ENCODE peak calls at places on chromosomes 7 and 10, in nine cellular contexts. One of them, this sample, is unnamed.

GRCh38 chr10:24350111-24350921 is 141.4 kb downstream of the KIAA1217 start:
- DNase-seq in fibroblast of lung: peak; percentile 92
- DNase-seq in hepatocyte: no peak
- DNase-seq in HepG2: no peak
- DNase-seq in MM.1S: no peak
- DNase-seq in neural progenitor cell: no peak
- DNase-seq in GM23248: no peak
- DNase-seq in DND-41: peak; percentile 24
- DNase-seq in keratinocyte: no peak
- DNase-seq in this sample: no peak

GRCh38 chr10:126373982-126374381 is 14.3 kb downstream of the ADAM12 start:
- DNase-seq in HepG2: no peak
- DNase-seq in MM.1S: no peak
- DNase-seq in neural progenitor cell: no peak
- DNase-seq in GM23248: peak; percentile 53
- DNase-seq in DND-41: no peak
- DNase-seq in fibroblast of lung: peak; percentile 59
- DNase-seq in keratinocyte: no peak
- DNase-seq in hepatocyte: no peak
- DNase-seq in this sample: no peak

GRCh38 chr10:99548041-99548530 is 15.3 kb downstream of the NKX2-3 start:
- DNase-seq in hepatocyte: no peak
- DNase-seq in neural progenitor cell: peak; percentile 36
- DNase-seq in HepG2: peak; percentile 32
- DNase-seq in fibroblast of lung: peak; percentile 32
- DNase-seq in DND-41: no peak
- DNase-seq in keratinocyte: no peak
- DNase-seq in MM.1S: peak; percentile 32
- DNase-seq in GM23248: peak; percentile 50
- DNase-seq in this sample: peak; percentile 76

GRCh38 chr7:151311294-151311864 is 30.2 kb upstream of the NUB1 start:
- DNase-seq in DND-41: peak; percentile 55
- DNase-seq in hepatocyte: no peak
- DNase-seq in HepG2: peak; percentile 45
- DNase-seq in keratinocyte: no peak
- DNase-seq in fibroblast of lung: no peak
- DNase-seq in MM.1S: peak; percentile 68
- DNase-seq in neural progenitor cell: peak; percentile 20
- DNase-seq in GM23248: peak; percentile 24
- DNase-seq in this sample: peak; percentile 81

GRCh38 chr10:91317541-91317940 is 92.6 kb upstream of the HECTD2 start:
- DNase-seq in HepG2: no peak
- DNase-seq in MM.1S: no peak
- DNase-seq in neural progenitor cell: no peak
- DNase-seq in hepatocyte: no peak
- DNase-seq in fibroblast of lung: no peak
- DNase-seq in DND-41: no peak
- DNase-seq in keratinocyte: no peak
- DNase-seq in GM23248: no peak
- DNase-seq in this sample: no peak

GRCh38 chr10:3043512-3044368 is 23.6 kb upstream of the PFKP start:
- DNase-seq in keratinocyte: no peak
- DNase-seq in hepatocyte: peak; percentile 83
- DNase-seq in DND-41: peak; percentile 72
- DNase-seq in GM23248: peak; percentile 84
- DNase-seq in MM.1S: peak; percentile 22
- DNase-seq in fibroblast of lung: peak; percentile 73
- DNase-seq in neural progenitor cell: peak; percentile 89
- DNase-seq in HepG2: peak; percentile 69
- DNase-seq in this sample: peak; percentile 93

GRCh38 chr10:7956508-7956907 is 98.0 kb upstream of the GATA3 start:
- DNase-seq in DND-41: no peak
- DNase-seq in GM23248: peak; percentile 84
- DNase-seq in hepatocyte: no peak
- DNase-seq in fibroblast of lung: peak; percentile 84
- DNase-seq in keratinocyte: no peak
- DNase-seq in HepG2: no peak
- DNase-seq in MM.1S: peak; percentile 53
- DNase-seq in neural progenitor cell: no peak
- DNase-seq in this sample: peak; percentile 87

GRCh38 chr7:47290867-47291266 is 291.0 kb downstream of the TNS3 start:
- DNase-seq in hepatocyte: no peak
- DNase-seq in MM.1S: no peak
- DNase-seq in keratinocyte: no peak
- DNase-seq in DND-41: no peak
- DNase-seq in neural progenitor cell: no peak
- DNase-seq in fibroblast of lung: no peak
- DNase-seq in GM23248: no peak
- DNase-seq in HepG2: no peak
- DNase-seq in this sample: no peak

GRCh38 chr7:2723138-2723850 is 35.3 kb downstream of the AMZ1 start:
- DNase-seq in fibroblast of lung: no peak
- DNase-seq in HepG2: no peak
- DNase-seq in GM23248: no peak
- DNase-seq in keratinocyte: no peak
- DNase-seq in DND-41: no peak
- DNase-seq in hepatocyte: no peak
- DNase-seq in MM.1S: no peak
- DNase-seq in neural progenitor cell: no peak
- DNase-seq in this sample: peak; percentile 29

GRCh38 chr10:129959544-129960492 is 4.3 kb downstream of the EBF3 start:
- DNase-seq in hepatocyte: no peak
- DNase-seq in MM.1S: no peak
- DNase-seq in HepG2: no peak
- DNase-seq in fibroblast of lung: no peak
- DNase-seq in neural progenitor cell: peak; percentile 65
- DNase-seq in DND-41: no peak
- DNase-seq in GM23248: no peak
- DNase-seq in keratinocyte: no peak
- DNase-seq in this sample: no peak

GRCh38 chr10:114967071-114967470 is 29.1 kb downstream of the TRUB1 start:
- DNase-seq in DND-41: no peak
- DNase-seq in keratinocyte: no peak
- DNase-seq in MM.1S: no peak
- DNase-seq in hepatocyte: no peak
- DNase-seq in HepG2: peak; percentile 7
- DNase-seq in neural progenitor cell: no peak
- DNase-seq in GM23248: no peak
- DNase-seq in fibroblast of lung: peak; percentile 23
- DNase-seq in this sample: no peak

GRCh38 chr10:26622891-26623290 is 74.6 kb upstream of the PDSS1 start:
- DNase-seq in DND-41: no peak
- DNase-seq in hepatocyte: no peak
- DNase-seq in MM.1S: no peak
- DNase-seq in keratinocyte: no peak
- DNase-seq in fibroblast of lung: no peak
- DNase-seq in GM23248: no peak
- DNase-seq in HepG2: no peak
- DNase-seq in neural progenitor cell: no peak
- DNase-seq in this sample: no peak
- H2AFZ ChIP-seq in DND-41: no peak overlapping the region
- H2AFZ ChIP-seq in hepatocyte: peak overlapping the region; percentile 64
- H2AFZ ChIP-seq in MM.1S: no peak overlapping the region
- H2AFZ ChIP-seq in keratinocyte: no peak overlapping the region
- H2AFZ ChIP-seq in fibroblast of lung: no peak overlapping the region
- H2AFZ ChIP-seq in GM23248: peak overlapping the region; percentile 69
- H2AFZ ChIP-seq in HepG2: no peak overlapping the region
- H2AFZ ChIP-seq in neural progenitor cell: no peak overlapping the region
- H2AFZ ChIP-seq in this sample: no peak overlapping the region

DNA sequence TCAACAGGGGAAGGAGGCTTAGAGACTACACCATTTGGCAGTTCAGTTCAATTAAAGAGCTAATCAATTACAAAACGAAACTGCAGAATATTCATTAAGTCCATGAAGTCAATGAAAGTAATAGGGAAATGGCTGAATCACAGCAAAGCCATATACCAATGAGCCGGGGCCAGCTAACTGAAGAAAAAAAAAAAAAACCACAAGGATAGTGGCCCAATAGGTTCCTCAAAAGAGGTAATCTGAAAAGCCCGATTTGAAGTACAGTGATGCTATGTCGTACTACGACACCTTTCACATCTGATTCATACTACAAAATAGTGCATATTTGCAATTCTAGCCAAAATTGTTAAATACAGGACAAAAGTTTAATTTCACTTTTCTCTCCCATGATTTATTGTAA is 2.5 kb downstream of the ARHGAP12 start:
- DNase-seq in fibroblast of lung: no peak
- DNase-seq in neural progenitor cell: no peak
- DNase-seq in DND-41: no peak
- DNase-seq in MM.1S: no peak
- DNase-seq in HepG2: no peak
- DNase-seq in GM23248: peak; percentile 61
- DNase-seq in hepatocyte: no peak
- DNase-seq in keratinocyte: no peak
- DNase-seq in this sample: no peak
- H3K79me2 ChIP-seq in fibroblast of lung: peaks cover 64% of the 10 kb centered on the region
- H3K79me2 ChIP-seq in neural progenitor cell: peaks cover 68% of the 10 kb centered on the region
- H3K79me2 ChIP-seq in DND-41: peaks cover 74% of the 10 kb centered on the region
- H3K79me2 ChIP-seq in MM.1S: peaks cover 50% of the 10 kb centered on the region
- H3K79me2 ChIP-seq in HepG2: peaks cover 89% of the 10 kb centered on the region
- H3K79me2 ChIP-seq in GM23248: peaks cover 69% of the 10 kb centered on the region
- H3K79me2 ChIP-seq in hepatocyte: peaks cover 69% of the 10 kb centered on the region
- H3K79me2 ChIP-seq in keratinocyte: peaks cover 73% of the 10 kb centered on the region
- H3K79me2 ChIP-seq in this sample: peaks cover 5% of the 10 kb centered on the region

GRCh38 chr10:11158080-11158479 is 140.4 kb downstream of the CELF2 start:
- DNase-seq in fibroblast of lung: no peak
- DNase-seq in keratinocyte: no peak
- DNase-seq in HepG2: no peak
- DNase-seq in GM23248: no peak
- DNase-seq in MM.1S: no peak
- DNase-seq in hepatocyte: no peak
- DNase-seq in neural progenitor cell: no peak
- DNase-seq in DND-41: no peak
- DNase-seq in this sample: no peak

GRCh38 chr10:11154333-11154732 is 136.7 kb downstream of the CELF2 start:
- DNase-seq in DND-41: no peak
- DNase-seq in neural progenitor cell: no peak
- DNase-seq in hepatocyte: no peak
- DNase-seq in HepG2: no peak
- DNase-seq in MM.1S: no peak
- DNase-seq in keratinocyte: no peak
- DNase-seq in fibroblast of lung: no peak
- DNase-seq in GM23248: no peak
- DNase-seq in this sample: no peak

GRCh38 chr10:11157292-11158052 is 139.8 kb downstream of the CELF2 start:
- DNase-seq in GM23248: no peak
- DNase-seq in hepatocyte: no peak
- DNase-seq in fibroblast of lung: no peak
- DNase-seq in HepG2: no peak
- DNase-seq in DND-41: no peak
- DNase-seq in keratinocyte: no peak
- DNase-seq in neural progenitor cell: no peak
- DNase-seq in MM.1S: no peak
- DNase-seq in this sample: no peak

GRCh38 chr10:11154809-11155208 is 137.1 kb downstream of the CELF2 start:
- DNase-seq in HepG2: no peak
- DNase-seq in GM23248: peak; percentile 41
- DNase-seq in hepatocyte: no peak
- DNase-seq in fibroblast of lung: peak; percentile 21
- DNase-seq in neural progenitor cell: peak; percentile 16
- DNase-seq in DND-41: no peak
- DNase-seq in keratinocyte: no peak
- DNase-seq in MM.1S: no peak
- DNase-seq in this sample: no peak

DNA sequence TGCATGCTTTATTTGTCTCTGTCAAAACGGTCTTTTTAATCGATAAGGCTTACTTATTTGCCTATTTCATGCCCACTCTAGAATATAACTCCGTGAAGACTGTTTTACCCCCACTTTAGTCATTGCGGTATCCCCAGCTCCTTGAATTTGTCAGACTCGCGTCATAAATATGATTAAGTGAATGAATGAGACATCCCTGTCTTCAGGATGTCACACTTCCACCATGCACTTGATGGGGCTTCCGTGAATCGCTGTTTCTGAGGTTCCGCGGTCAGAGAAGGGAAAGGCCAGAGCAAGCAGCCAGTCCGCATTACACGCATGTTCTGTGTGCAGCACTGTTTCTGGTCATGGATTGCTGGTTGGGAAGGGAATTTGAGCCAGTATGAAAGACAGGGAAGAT is 138.8 kb downstream of the CELF2 start:
- DNase-seq in keratinocyte: no peak
- DNase-seq in DND-41: no peak
- DNase-seq in hepatocyte: no peak
- DNase-seq in GM23248: no peak
- DNase-seq in fibroblast of lung: no peak
- DNase-seq in neural progenitor cell: no peak
- DNase-seq in HepG2: no peak
- DNase-seq in MM.1S: no peak
- DNase-seq in this sample: no peak
- H3K4me1 ChIP-seq in keratinocyte: no peaks in the 10 kb centered on the region
- H3K4me1 ChIP-seq in DND-41: peaks cover 3% of the 10 kb centered on the region
- H3K4me1 ChIP-seq in hepatocyte: no peaks in the 10 kb centered on the region
- H3K4me1 ChIP-seq in GM23248: peaks cover 4% of the 10 kb centered on the region
- H3K4me1 ChIP-seq in fibroblast of lung: no peaks in the 10 kb centered on the region
- H3K4me1 ChIP-seq in neural progenitor cell: peaks cover 31% of the 10 kb centered on the region
- H3K4me1 ChIP-seq in HepG2: no peaks in the 10 kb centered on the region
- H3K4me1 ChIP-seq in MM.1S: peaks cover 17% of the 10 kb centered on the region
- H3K4me1 ChIP-seq in this sample: no peaks in the 10 kb centered on the region

GRCh38 chr10:36488579-36488978 is 636.8 kb upstream of the ANKRD30A start:
- DNase-seq in hepatocyte: no peak
- DNase-seq in MM.1S: no peak
- DNase-seq in neural progenitor cell: no peak
- DNase-seq in keratinocyte: no peak
- DNase-seq in GM23248: no peak
- DNase-seq in fibroblast of lung: no peak
- DNase-seq in HepG2: no peak
- DNase-seq in DND-41: no peak
- DNase-seq in this sample: peak; percentile 27

GRCh38 chr10:36492590-36493510 is 632.5 kb upstream of the ANKRD30A start:
- DNase-seq in GM23248: peak; percentile 89
- DNase-seq in keratinocyte: no peak
- DNase-seq in DND-41: no peak
- DNase-seq in MM.1S: no peak
- DNase-seq in fibroblast of lung: peak; percentile 72
- DNase-seq in HepG2: no peak
- DNase-seq in neural progenitor cell: no peak
- DNase-seq in hepatocyte: no peak
- DNase-seq in this sample: peak; percentile 24

GRCh38 chr10:36489181-36489927 is 636.0 kb upstream of the ANKRD30A start:
- DNase-seq in neural progenitor cell: no peak
- DNase-seq in keratinocyte: no peak
- DNase-seq in hepatocyte: no peak
- DNase-seq in fibroblast of lung: no peak
- DNase-seq in MM.1S: no peak
- DNase-seq in HepG2: no peak
- DNase-seq in GM23248: no peak
- DNase-seq in DND-41: no peak
- DNase-seq in this sample: peak; percentile 17

GRCh38 chr10:36493511-36493880 is 631.9 kb upstream of the ANKRD30A start:
- DNase-seq in neural progenitor cell: no peak
- DNase-seq in DND-41: no peak
- DNase-seq in HepG2: no peak
- DNase-seq in hepatocyte: no peak
- DNase-seq in MM.1S: no peak
- DNase-seq in GM23248: peak; percentile 74
- DNase-seq in fibroblast of lung: peak; percentile 62
- DNase-seq in keratinocyte: no peak
- DNase-seq in this sample: peak; percentile 17

DNA sequence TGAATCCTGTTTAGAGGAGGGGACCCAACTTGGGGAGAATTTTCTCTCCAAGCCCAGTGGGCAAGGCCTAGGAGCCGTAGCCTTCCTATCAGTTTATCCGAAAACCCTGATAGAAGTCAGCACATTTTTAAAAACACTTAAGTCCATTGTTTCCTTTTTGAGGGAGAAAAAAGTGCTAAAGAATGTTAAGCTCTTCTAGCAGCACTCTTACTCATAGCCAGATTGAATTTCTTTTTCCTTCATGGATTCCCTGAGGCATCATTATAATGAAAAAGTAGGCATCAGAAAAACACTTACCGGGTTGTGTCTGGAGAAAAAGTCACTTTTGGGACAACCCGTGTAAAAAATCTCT is 635.5 kb upstream of the ANKRD30A start:
- DNase-seq in neural progenitor cell: no peak
- DNase-seq in HepG2: no peak
- DNase-seq in hepatocyte: no peak
- DNase-seq in keratinocyte: no peak
- DNase-seq in GM23248: peak; percentile 78
- DNase-seq in fibroblast of lung: peak; percentile 83
- DNase-seq in DND-41: no peak
- DNase-seq in MM.1S: no peak
- DNase-seq in this sample: peak; percentile 7
- H2AFZ ChIP-seq in neural progenitor cell: no peak overlapping the region
- H2AFZ ChIP-seq in HepG2: no peak overlapping the region
- H2AFZ ChIP-seq in hepatocyte: no peak overlapping the region
- H2AFZ ChIP-seq in keratinocyte: peak overlapping the region; percentile 45
- H2AFZ ChIP-seq in GM23248: peak overlapping the region; percentile 55
- H2AFZ ChIP-seq in fibroblast of lung: no peak overlapping the region
- H2AFZ ChIP-seq in DND-41: no peak overlapping the region
- H2AFZ ChIP-seq in MM.1S: no peak overlapping the region
- H2AFZ ChIP-seq in this sample: no peak overlapping the region

This sample was measured in Karpas-422.